ENCODE peak calls at places on chromosomes 3 and 15, in seven cellular contexts. S is NCI-H1092, R is cardiac muscle cell, D is MCF 10A, C is ELR, N is mucosa of descending colon, M is AG09309. L is an unnamed sample.

GRCh38 chr3:103644450-103644849 is 1209.6 kb downstream of the ZPLD1 start:
- DNase-seq in R (no peak), N (no peak), S (no peak), D (no peak), M (no peak), C (peak; percentile 14), L (no peak)

GRCh38 chr15:85869124-85869523 is 74.4 kb upstream of the KLHL25 start:
- DNase-seq in S (no peak), C (no peak), D (no peak), N (no peak), M (no peak), R (no peak), L (no peak)

GRCh38 chr3:139481116-139481515 is 4.8 kb upstream of the RBP2 start:
- DNase-seq in R (no peak), N (no peak), C (no peak), S (no peak), M (no peak), D (no peak), L (no peak)

GRCh38 chr3:14991818-14992612 is 44.6 kb downstream of the NR2C2 start:
- DNase-seq in D (no peak), S (no peak), C (no peak), M (no peak), R (no peak), N (no peak), L (no peak)

GRCh38 chr3:11290743-11291680 is 18.8 kb downstream of the ATG7 start:
- DNase-seq in S (no peak), N (no peak), C (peak; percentile 85), R (no peak), M (peak; percentile 41), D (peak; percentile 56), L (no peak)

GRCh38 chr15:71013446-71013845 is 101.8 kb upstream of the THSD4 start:
- DNase-seq in D (no peak), M (no peak), N (no peak), R (no peak), C (peak; percentile 27), S (no peak), L (no peak)

GRCh38 chr3:120441776-120442175 is 9.0 kb downstream of the FSTL1 start:
- DNase-seq in D (no peak), R (no peak), M (no peak), C (no peak), S (no peak), N (no peak), L (no peak)

GRCh38 chr3:82791241-82791640 is 1029.8 kb upstream of the GBE1 start:
- DNase-seq in D (no peak), S (no peak), M (no peak), R (no peak), C (no peak), N (peak; percentile 50), L (no peak)

GRCh38 chr15:38474155-38474757 is 20.3 kb downstream of the FAM98B start:
- DNase-seq in C (peak; percentile 63), R (peak; percentile 73), M (peak; percentile 63), N (no peak), S (peak; percentile 5), D (peak; percentile 61), L (peak; percentile 7)

GRCh38 chr3:185789891-185790830 is 34.7 kb downstream of the IGF2BP2 start:
- DNase-seq in S (no peak), M (no peak), N (no peak), R (no peak), D (no peak), C (no peak), L (no peak)

GRCh38 chr3:1082024-1082633 is 10.7 kb upstream of the CNTN6 start:
- DNase-seq in C (peak; percentile 11), M (no peak), N (no peak), R (peak; percentile 75), D (peak; percentile 28), S (peak; percentile 7), L (no peak)

GRCh38 chr3:195914648-195915473 is 6.5 kb upstream of the TNK2 start:
- DNase-seq in N (peak; percentile 91), C (peak; percentile 98), M (peak; percentile 90), R (peak; percentile 96), S (no peak), D (peak; percentile 100), L (no peak)

GRCh38 chr15:86645861-86646393 is 566.3 kb downstream of the AGBL1 start:
- DNase-seq in C (no peak), D (peak; percentile 5), M (no peak), N (no peak), R (no peak), S (no peak), L (no peak)

GRCh38 chr3:179149239-179149887 is 1.2 kb downstream of the PIK3CA start:
- DNase-seq in C (peak; percentile 54), D (peak; percentile 41), M (no peak), S (no peak), N (no peak), R (peak; percentile 57), L (no peak)

GRCh38 chr3:42300013-42300412 is 34.0 kb upstream of the CCK start:
- DNase-seq in D (peak; percentile 68), M (no peak), S (no peak), C (peak; percentile 37), N (no peak), R (peak; percentile 81), L (no peak)

GRCh38 chr15:85379403-85380131 is 836 bp upstream of the AKAP13 start:
- DNase-seq in N (no peak), S (no peak), C (peak; percentile 56), M (no peak), D (peak; percentile 33), R (no peak), L (no peak)

GRCh38 chr3:64687381-64687780 is 419 bp downstream of the ADAMTS9 start:
- DNase-seq in S (no peak), N (peak; percentile 52), D (peak; percentile 14), C (no peak), R (no peak), M (no peak), L (no peak)

GRCh38 chr3:163890661-163891060 is 1187.6 kb downstream of the SI start:
- DNase-seq in M (no peak), S (no peak), C (no peak), D (no peak), R (no peak), N (no peak), L (no peak)

GRCh38 chr15:39934415-39935044 is 615 bp downstream of the EIF2AK4 start:
- DNase-seq in S (no peak), M (no peak), C (peak; percentile 42), D (no peak), N (no peak), R (peak; percentile 15), L (no peak)

GRCh38 chr3:127431066-127431465 is 143.2 kb upstream of the PRR20G start:
- DNase-seq in C (no peak), R (peak; percentile 69), N (no peak), D (no peak), S (peak; percentile 12), M (no peak), L (peak; percentile 77)

GRCh38 chr3:187051066-187051465 is 88.2 kb downstream of the RPL39L start:
- DNase-seq in R (no peak), N (no peak), S (no peak), M (no peak), D (no peak), C (no peak), L (no peak)

GRCh38 chr3:99899603-99900002 is 81.9 kb downstream of the CMSS1 start:
- DNase-seq in D (no peak), S (no peak), M (no peak), C (no peak), N (no peak), R (no peak), L (no peak)

GRCh38 chr3:129616713-129617112 is 10.2 kb upstream of the PLXND1 start:
- DNase-seq in M (no peak), C (peak; percentile 54), N (no peak), S (no peak), D (peak; percentile 40), R (no peak), L (no peak)

GRCh38 chr15:40060241-40060961 is 21.4 kb upstream of the SRP14 start:
- DNase-seq in C (no peak), S (no peak), R (no peak), D (no peak), M (no peak), N (no peak), L (no peak)

GRCh38 chr15:73924258-73924921 is 1.9 kb upstream of the LOXL1 start:
- DNase-seq in D (peak; percentile 69), R (no peak), N (peak; percentile 50), C (peak; percentile 93), M (peak; percentile 50), S (peak; percentile 13), L (peak; percentile 73)

GRCh38 chr3:10957976-10958749 is 34.4 kb upstream of the SLC6A1 start:
- DNase-seq in M (no peak), S (peak; percentile 95), N (no peak), R (peak; percentile 59), C (no peak), D (peak; percentile 15), L (no peak)

GRCh38 chr15:65821070-65821469 is 29.0 kb upstream of the DENND4A start:
- DNase-seq in R (no peak), N (no peak), S (no peak), M (no peak), C (no peak), D (no peak), L (no peak)

GRCh38 chr15:101435761-101436160 is 53.7 kb downstream of the PCSK6 start:
- DNase-seq in R (no peak), M (no peak), N (no peak), C (no peak), S (no peak), D (no peak), L (no peak)

GRCh38 chr3:47228088-47228487 is 54.5 kb downstream of the KIF9 start:
- DNase-seq in C (no peak), D (no peak), S (no peak), M (no peak), N (no peak), R (no peak), L (no peak)